ENCODE peak calls at places on chromosomes 4 and X, in four cellular contexts. One of them, this sample, is unnamed.

GRCh38 chr4:113760094-113760851 is 1.3 kb downstream of the CAMK2D start:
- DNase-seq in psoas muscle: peak; percentile 49
- DNase-seq in lower lobe of right lung: peak; percentile 56
- DNase-seq in sigmoid colon: peak; percentile 66
- DNase-seq in this sample: peak; percentile 39

GRCh38 chr4:2837904-2838496 is 5.6 kb upstream of the ADD1 start:
- DNase-seq in sigmoid colon: peak; percentile 76
- DNase-seq in lower lobe of right lung: peak; percentile 70
- DNase-seq in psoas muscle: no peak
- DNase-seq in this sample: peak; percentile 50

GRCh38 chrX:55489315-55490009 is at the start of gene USP51:
- DNase-seq in lower lobe of right lung: peak; percentile 59
- DNase-seq in psoas muscle: peak; percentile 56
- DNase-seq in sigmoid colon: peak; percentile 82
- DNase-seq in this sample: peak; percentile 69

GRCh38 chrX:48471504-48471903 is 1.4 kb upstream of the SLC38A5 start:
- DNase-seq in lower lobe of right lung: no peak
- DNase-seq in psoas muscle: no peak
- DNase-seq in sigmoid colon: no peak
- DNase-seq in this sample: no peak

GRCh38 chr4:128573781-128574508 is 235.6 kb upstream of the JADE1 start:
- DNase-seq in sigmoid colon: no peak
- DNase-seq in lower lobe of right lung: no peak
- DNase-seq in psoas muscle: no peak
- DNase-seq in this sample: no peak

GRCh38 chrX:152637649-152638442 is at the start of gene GABRQ:
- DNase-seq in sigmoid colon: no peak
- DNase-seq in psoas muscle: no peak
- DNase-seq in lower lobe of right lung: peak; percentile 47
- DNase-seq in this sample: peak; percentile 56

GRCh38 chr4:23567338-23567737 is 322.5 kb downstream of the PPARGC1A start:
- DNase-seq in psoas muscle: no peak
- DNase-seq in lower lobe of right lung: no peak
- DNase-seq in sigmoid colon: no peak
- DNase-seq in this sample: no peak

GRCh38 chr4:169611991-169612868 is at the start of gene NEK1:
- DNase-seq in sigmoid colon: peak; percentile 95
- DNase-seq in psoas muscle: peak; percentile 93
- DNase-seq in lower lobe of right lung: peak; percentile 92
- DNase-seq in this sample: peak; percentile 90

GRCh38 chr4:78057135-78057599 is at the start of gene FRAS1:
- DNase-seq in psoas muscle: peak; percentile 49
- DNase-seq in sigmoid colon: peak; percentile 68
- DNase-seq in lower lobe of right lung: peak; percentile 45
- DNase-seq in this sample: peak; percentile 24

GRCh38 chr4:18042754-18043153 is 21.2 kb upstream of the LCORL start:
- DNase-seq in lower lobe of right lung: no peak
- DNase-seq in psoas muscle: no peak
- DNase-seq in sigmoid colon: no peak
- DNase-seq in this sample: no peak

GRCh38 chr4:104743141-104743748 is 248.6 kb upstream of the CXXC4 start:
- DNase-seq in sigmoid colon: no peak
- DNase-seq in psoas muscle: no peak
- DNase-seq in lower lobe of right lung: no peak
- DNase-seq in this sample: no peak

GRCh38 chrX:120305531-120306145 is 5.6 kb downstream of the TMEM255A start:
- DNase-seq in psoas muscle: no peak
- DNase-seq in lower lobe of right lung: no peak
- DNase-seq in sigmoid colon: no peak
- DNase-seq in this sample: no peak

GRCh38 chr4:188550296-188550695 is 411.1 kb downstream of the TRIML1 start:
- DNase-seq in lower lobe of right lung: no peak
- DNase-seq in psoas muscle: no peak
- DNase-seq in sigmoid colon: no peak
- DNase-seq in this sample: no peak

GRCh38 chr4:164440196-164440595 is 313.7 kb upstream of the SMIM31 start:
- DNase-seq in psoas muscle: no peak
- DNase-seq in lower lobe of right lung: no peak
- DNase-seq in sigmoid colon: no peak
- DNase-seq in this sample: no peak

GRCh38 chr4:4427478-4427870 is 40.6 kb downstream of the NSG1 start:
- DNase-seq in sigmoid colon: no peak
- DNase-seq in lower lobe of right lung: no peak
- DNase-seq in psoas muscle: no peak
- DNase-seq in this sample: no peak

GRCh38 chr4:26823583-26823982 is 37.1 kb upstream of the STIM2 start:
- DNase-seq in psoas muscle: no peak
- DNase-seq in lower lobe of right lung: no peak
- DNase-seq in sigmoid colon: no peak
- DNase-seq in this sample: no peak
- H3K4me1 ChIP-seq in psoas muscle: no peaks in the 10 kb centered on the region
- H3K4me1 ChIP-seq in lower lobe of right lung: peaks cover 18% of the 10 kb centered on the region
- H3K4me1 ChIP-seq in sigmoid colon: no peaks in the 10 kb centered on the region
- H3K4me1 ChIP-seq in this sample: no peaks in the 10 kb centered on the region

DNA sequence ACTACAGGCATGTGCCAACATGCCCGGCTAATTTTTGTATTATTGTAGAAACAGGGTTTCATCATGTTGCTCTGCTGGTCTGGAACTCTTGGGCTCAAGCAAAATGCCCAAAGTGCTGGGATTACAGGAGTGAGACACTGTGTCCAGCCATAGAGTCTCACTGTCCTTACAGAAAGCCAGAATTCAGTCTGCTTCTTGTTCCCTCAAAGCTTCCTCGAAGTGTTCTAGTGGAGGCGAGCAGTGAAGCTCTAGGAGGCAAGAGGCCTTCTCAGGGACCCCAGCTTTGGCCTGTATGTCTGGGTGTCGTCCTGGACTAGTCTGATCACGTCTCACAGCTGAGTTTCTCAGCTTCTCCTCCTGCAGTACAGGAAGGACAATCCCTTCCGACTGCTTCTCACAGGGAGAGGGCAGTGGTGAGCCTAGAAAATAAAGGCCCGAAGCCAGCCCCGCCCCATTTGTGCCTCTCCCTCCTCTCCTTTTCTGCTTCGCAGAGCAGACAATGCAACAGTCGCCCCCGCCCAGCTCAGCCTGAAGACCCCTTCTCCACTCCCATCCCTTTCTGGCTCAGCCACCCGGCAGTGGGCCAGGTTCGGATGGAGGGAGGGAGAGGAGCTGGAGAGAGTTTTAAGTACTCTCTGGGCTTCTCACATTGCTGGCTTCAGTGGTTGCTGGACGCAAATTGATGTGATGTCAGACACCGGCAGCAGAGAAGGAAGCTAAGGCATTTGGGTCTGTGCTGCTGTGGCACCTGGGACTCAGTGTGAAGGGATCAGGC is 11.1 kb upstream of the FAM3A start:
- DNase-seq in psoas muscle: peak; percentile 85
- DNase-seq in sigmoid colon: peak; percentile 91
- DNase-seq in lower lobe of right lung: peak; percentile 82
- DNase-seq in this sample: peak; percentile 71
- TF ChIP-seq CTCF in psoas muscle: peak; percentile 37
- TF ChIP-seq CTCF in sigmoid colon: peak; percentile 46
- TF ChIP-seq CTCF in lower lobe of right lung: peak; percentile 54
- TF ChIP-seq CTCF in this sample: peak; percentile 49

DNA sequence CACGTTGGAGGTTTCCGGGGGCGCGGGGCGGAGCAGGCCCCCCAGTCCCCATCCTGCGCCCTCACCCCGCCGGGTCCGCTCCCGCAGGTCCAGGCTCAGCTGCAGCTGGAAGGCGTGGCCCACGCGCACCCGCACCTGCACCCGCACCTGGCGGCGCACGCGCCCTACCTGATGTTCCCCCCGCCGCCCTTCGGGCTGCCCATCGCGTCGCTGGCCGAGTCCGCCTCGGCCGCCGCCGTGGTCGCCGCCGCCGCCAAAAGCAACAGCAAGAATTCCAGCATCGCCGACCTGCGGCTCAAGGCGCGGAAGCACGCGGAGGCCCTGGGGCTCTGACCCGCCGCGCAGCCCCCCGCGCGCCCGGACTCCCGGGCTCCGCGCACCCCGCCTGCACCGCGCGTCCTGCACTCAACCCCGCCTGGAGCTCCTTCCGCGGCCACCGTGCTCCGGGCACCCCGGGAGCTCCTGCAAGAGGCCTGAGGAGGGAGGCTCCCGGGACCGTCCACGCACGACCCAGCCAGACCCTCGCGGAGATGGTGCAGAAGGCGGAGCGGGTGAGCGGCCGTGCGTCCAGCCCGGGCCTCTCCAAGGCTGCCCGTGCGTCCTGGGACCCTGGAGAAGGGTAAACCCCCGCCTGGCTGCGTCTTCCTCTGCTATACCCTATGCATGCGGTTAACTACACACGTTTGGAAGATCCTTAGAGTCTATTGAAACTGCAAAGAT is 13.9 kb downstream of the SHOX start:
- DNase-seq in lower lobe of right lung: no peak
- DNase-seq in sigmoid colon: no peak
- DNase-seq in psoas muscle: no peak
- DNase-seq in this sample: no peak
- H3K4me3 ChIP-seq in lower lobe of right lung: no peak overlapping the region
- H3K4me3 ChIP-seq in sigmoid colon: no peak overlapping the region
- H3K4me3 ChIP-seq in psoas muscle: no peak overlapping the region
- H3K4me3 ChIP-seq in this sample: no peak overlapping the region

GRCh38 chr4:560061-560460 is 16.0 kb downstream of the TMEM271 start:
- DNase-seq in lower lobe of right lung: no peak
- DNase-seq in psoas muscle: no peak
- DNase-seq in sigmoid colon: no peak
- DNase-seq in this sample: peak; percentile 18

GRCh38 chr4:566035-566434 is 10.1 kb downstream of the TMEM271 start:
- DNase-seq in lower lobe of right lung: no peak
- DNase-seq in sigmoid colon: no peak
- DNase-seq in psoas muscle: no peak
- DNase-seq in this sample: peak; percentile 16

GRCh38 chr4:566508-567295 is 9.4 kb downstream of the TMEM271 start:
- DNase-seq in sigmoid colon: no peak
- DNase-seq in lower lobe of right lung: no peak
- DNase-seq in psoas muscle: no peak
- DNase-seq in this sample: no peak

GRCh38 chr4:560731-561211 is 15.3 kb downstream of the TMEM271 start:
- DNase-seq in lower lobe of right lung: no peak
- DNase-seq in sigmoid colon: no peak
- DNase-seq in psoas muscle: no peak
- DNase-seq in this sample: no peak

GRCh38 chr4:561456-561855 is 14.6 kb downstream of the TMEM271 start:
- DNase-seq in sigmoid colon: no peak
- DNase-seq in psoas muscle: no peak
- DNase-seq in lower lobe of right lung: no peak
- DNase-seq in this sample: peak; percentile 36
- H3K4me1 ChIP-seq in sigmoid colon: no peaks in the 10 kb centered on the region
- H3K4me1 ChIP-seq in psoas muscle: no peaks in the 10 kb centered on the region
- H3K4me1 ChIP-seq in lower lobe of right lung: no peaks in the 10 kb centered on the region
- H3K4me1 ChIP-seq in this sample: no peaks in the 10 kb centered on the region

DNA sequence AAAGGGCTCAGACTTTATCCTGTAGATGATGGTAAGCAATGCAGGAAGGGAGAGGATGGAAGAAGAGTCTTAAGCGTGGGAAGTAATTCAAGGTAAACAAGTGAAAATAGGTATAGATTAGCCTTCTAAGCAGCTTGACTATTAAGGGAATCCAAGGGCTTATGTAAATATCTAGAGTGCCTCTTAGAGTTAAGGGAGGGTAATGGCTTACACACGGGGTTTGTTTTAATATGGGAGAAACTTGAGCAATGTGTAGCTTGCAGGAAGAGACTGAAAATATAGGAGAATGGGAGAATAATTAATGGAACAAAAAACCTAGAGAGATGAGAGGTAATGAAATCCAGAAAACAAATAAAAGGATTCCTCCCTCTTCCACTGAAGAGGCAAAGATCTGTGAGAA is 12.8 kb upstream of the SAP30 start:
- DNase-seq in lower lobe of right lung: no peak
- DNase-seq in sigmoid colon: no peak
- DNase-seq in psoas muscle: no peak
- DNase-seq in this sample: no peak
- TF ChIP-seq CTCF in lower lobe of right lung: no peak
- TF ChIP-seq CTCF in sigmoid colon: no peak
- TF ChIP-seq CTCF in psoas muscle: no peak
- TF ChIP-seq CTCF in this sample: no peak

This sample was measured in right lobe of liver.